ENCODE peak calls at places on chromosomes 11 and 22, in four cellular contexts. M, S, L and U are unnamed samples.

GRCh38 chr11:44622190-44622650 is 56.8 kb downstream of the CD82 start:
- DNase-seq in M (no peak), S (no peak), L (no peak), U (no peak)

GRCh38 chr11:4636962-4637661 is at the start of gene OR51D1:
- DNase-seq in M (peak), S (peak), L (peak), U (peak)

GRCh38 chr11:95512682-95513081 is 276.9 kb downstream of the FAM76B start:
- DNase-seq in M (peak), S (no peak), L (no peak), U (no peak)

GRCh38 chr11:83600656-83601055 is 314.5 kb upstream of the CCDC90B start:
- DNase-seq in M (no peak), S (no peak), L (no peak), U (no peak)

GRCh38 chr11:12331239-12331874 is 46.0 kb upstream of the PARVA start:
- DNase-seq in M (peak), S (peak), L (peak), U (peak)

GRCh38 chr11:30314625-30315024 is 8.3 kb upstream of the ARL14EP start:
- DNase-seq in M (no peak), S (peak), L (no peak), U (no peak)

GRCh38 chr11:17783878-17784277 is 49.3 kb downstream of the KCNC1 start:
- DNase-seq in M (no peak), S (no peak), L (no peak), U (no peak)

GRCh38 chr11:78022397-78023396 is at the start of gene KCTD14:
- DNase-seq in M (no peak), S (peak), L (peak), U (no peak)

GRCh38 chr22:42134033-42135020 is 3.7 kb upstream of the CYP2D6 start:
- DNase-seq in M (no peak), S (no peak), L (no peak), U (no peak)

GRCh38 chr11:2574553-2575535 is 125.0 kb downstream of the KCNQ1OT1 start:
- DNase-seq in M (no peak), S (no peak), L (peak), U (no peak)

GRCh38 chr11:1574256-1575242 is 2.5 kb upstream of the DUSP8 start:
- DNase-seq in M (peak), S (peak), L (peak), U (peak)

GRCh38 chr11:72776844-72777754 is 16.7 kb downstream of the STARD10 start:
- DNase-seq in M (peak), S (no peak), L (peak), U (peak)

GRCh38 chr11:29282088-29282487 is 734.7 kb downstream of the KCNA4 start:
- DNase-seq in M (no peak), S (peak), L (no peak), U (no peak)

GRCh38 chr11:86162257-86162656 is 82.3 kb upstream of the EED start:
- DNase-seq in M (peak), S (no peak), L (no peak), U (no peak)

GRCh38 chr11:74257934-74258553 is 53.4 kb downstream of the P4HA3 start:
- DNase-seq in M (peak), S (no peak), L (no peak), U (no peak)

GRCh38 chr22:22229683-22230420 is 14.7 kb upstream of the VPREB1 start:
- DNase-seq in M (no peak), S (no peak), L (no peak), U (no peak)

GRCh38 chr22:25064894-25065560 is 112.5 kb downstream of the KIAA1671 start:
- DNase-seq in M (no peak), S (no peak), L (no peak), U (no peak)

GRCh38 chr11:58006940-58007339 is 16.7 kb upstream of the OR9Q1 start:
- DNase-seq in M (no peak), S (no peak), L (no peak), U (no peak)

GRCh38 chr11:742571-743201 is 4.6 kb upstream of the TALDO1 start:
- DNase-seq in M (no peak), S (no peak), L (no peak), U (no peak)

GRCh38 chr22:39039306-39040126 is 1.1 kb upstream of the APOBEC3F start:
- DNase-seq in M (no peak), S (no peak), L (no peak), U (no peak)

GRCh38 chr11:70200212-70200844 is 2.8 kb upstream of the FADD start:
- DNase-seq in M (no peak), S (no peak), L (no peak), U (no peak)

GRCh38 chr11:119323532-119324033 is 6.7 kb upstream of the MCAM start:
- DNase-seq in M (peak), S (peak), L (no peak), U (no peak)

GRCh38 chr11:104200688-104201087 is 36.7 kb upstream of the PDGFD start:
- DNase-seq in M (no peak), S (no peak), L (no peak), U (no peak)

GRCh38 chr11:59582006-59582405 is 33.6 kb downstream of the OSBP start:
- DNase-seq in M (no peak), S (no peak), L (no peak), U (no peak)

GRCh38 chr11:92703431-92703830 is 266.0 kb upstream of the MTNR1B start:
- DNase-seq in M (no peak), S (no peak), L (no peak), U (no peak)

GRCh38 chr22:34943830-34944229 is 122.1 kb upstream of the ISX start:
- DNase-seq in M (no peak), S (peak), L (no peak), U (no peak)

DNA sequence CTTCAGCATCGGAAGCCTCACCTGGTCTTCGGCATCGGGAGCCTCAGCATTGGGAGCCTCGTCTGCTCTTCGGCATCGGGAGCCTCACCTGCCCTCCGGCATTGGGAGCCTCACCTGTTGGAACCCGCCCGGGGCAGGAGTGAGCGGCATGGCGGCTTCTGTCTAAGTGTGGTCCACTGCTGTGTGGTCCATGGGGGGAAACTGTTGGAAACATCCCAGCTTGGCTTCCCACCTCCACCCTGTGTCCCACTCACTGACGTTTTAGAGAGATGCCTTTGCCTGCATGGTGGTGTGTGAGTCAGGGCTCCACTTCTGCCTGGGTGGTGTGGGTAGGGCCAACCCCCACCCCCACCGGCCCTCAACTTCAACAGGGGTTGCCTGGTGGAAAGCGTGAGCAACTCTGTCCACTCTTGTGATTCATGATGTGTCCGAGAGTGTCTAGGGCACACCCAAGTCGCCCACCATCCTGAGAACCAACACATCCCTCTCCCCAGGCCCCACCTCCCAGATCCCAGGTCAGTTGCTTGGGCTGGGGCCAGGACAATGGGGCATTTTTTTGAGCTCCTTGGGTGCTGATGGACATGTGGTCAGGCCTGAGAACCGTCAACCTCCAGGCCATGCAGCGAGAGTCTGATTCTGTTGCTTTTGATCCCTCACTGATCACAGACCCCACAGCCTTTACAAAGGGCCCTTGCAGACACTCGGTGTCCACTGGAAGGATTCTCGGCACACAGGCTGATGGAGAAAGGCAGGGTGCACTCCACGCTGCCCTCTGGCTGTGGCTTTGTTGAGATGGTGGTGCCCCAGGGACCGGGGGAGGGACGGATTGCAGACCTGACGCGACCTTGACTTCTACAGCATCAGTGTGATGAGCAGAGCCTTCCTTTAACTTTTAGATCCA is 406.7 kb downstream of the TBC1D22A start:
- DNase-seq in M (no peak), S (no peak), L (peak), U (no peak)
- TF ChIP-seq CTCF in M (peak), S (no peak), L (no peak), U (no peak)

GRCh38 chr11:116557261-116557660 is 215.5 kb downstream of the BUD13 start:
- DNase-seq in M (no peak), S (no peak), L (no peak), U (no peak)
- TF ChIP-seq CTCF in M (no peak), S (no peak), L (no peak), U (no peak)

GRCh38 chr11:111882202-111882601 is 2.9 kb downstream of the CFAP68 start:
- DNase-seq in M (no peak), S (no peak), L (no peak), U (no peak)

GRCh38 chr11:111886844-111887243 is 7.5 kb downstream of the CFAP68 start:
- DNase-seq in M (no peak), S (no peak), L (no peak), U (no peak)

GRCh38 chr11:111886032-111886431 is 6.7 kb downstream of the CFAP68 start:
- DNase-seq in M (no peak), S (no peak), L (no peak), U (no peak)
- TF ChIP-seq CTCF in M (no peak), S (no peak), L (no peak), U (no peak)

DNA sequence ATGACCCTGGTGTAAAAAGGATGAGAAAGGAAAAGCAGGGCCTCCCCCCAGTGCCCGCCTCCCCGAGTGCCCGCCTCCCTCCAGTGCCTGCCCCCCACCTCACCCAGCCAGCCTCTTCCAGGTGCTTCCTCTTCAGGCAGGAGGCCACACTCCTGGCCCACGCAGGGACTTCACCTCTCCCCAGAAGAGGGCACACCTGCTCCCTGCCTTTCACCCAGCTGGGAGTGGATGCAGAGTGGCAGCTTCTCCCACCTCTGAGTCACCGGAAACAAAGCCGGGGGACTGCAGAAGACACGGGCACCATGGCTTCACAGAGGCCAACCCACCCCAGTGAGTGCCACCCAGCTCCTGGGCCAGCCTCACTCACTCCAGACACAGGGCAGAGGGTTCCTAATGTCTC is 16.1 kb downstream of the CPT1A start:
- DNase-seq in M (no peak), S (no peak), L (peak), U (no peak)
- TF ChIP-seq CTCF in M (no peak), S (no peak), L (no peak), U (peak)